ENCODE peak calls at places on chromosomes 7 and 10, in five cellular contexts. X, Q, A, F and N are unnamed samples. For H3K4me1, the result is how much of the 10 kb centered on the place peaks cover.

GRCh38 chr7:9201928-9202327 is 768.5 kb downstream of the NXPH1 start:
- DNase-seq in F (no peak), X (no peak), Q (no peak), A (no peak), N (no peak)

GRCh38 chr10:58512470-58513188 is at the start of gene BICC1:
- DNase-seq in Q (peak), F (peak), X (peak), A (peak), N (peak)

GRCh38 chr10:118568327-118568848 is 27.1 kb downstream of the PRLHR start:
- DNase-seq in F (peak), X (peak), A (no peak), Q (peak), N (peak)

GRCh38 chr10:7045891-7046599 is 364.8 kb downstream of the SFMBT2 start:
- DNase-seq in F (no peak), X (no peak), Q (no peak), A (no peak), N (no peak)

GRCh38 chr7:27166475-27167169 is 1.3 kb upstream of the HOXA9 start:
- DNase-seq in A (peak), F (peak), X (no peak), Q (no peak), N (no peak)

GRCh38 chr10:17793823-17794759 is 15.1 kb upstream of the MRC1 start:
- DNase-seq in A (no peak), F (no peak), X (peak), Q (no peak), N (peak)

GRCh38 chr10:52232561-52233350 is 81.3 kb upstream of the DKK1 start:
- DNase-seq in X (peak), F (peak), Q (peak), A (no peak), N (peak)

GRCh38 chr7:146185844-146186243 is 69.2 kb downstream of the CNTNAP2 start:
- DNase-seq in X (no peak), A (no peak), Q (no peak), F (no peak), N (no peak)

GRCh38 chr7:152292897-152293296 is 142.9 kb downstream of the KMT2C start:
- DNase-seq in A (no peak), X (no peak), Q (no peak), F (no peak), N (no peak)

GRCh38 chr10:88392222-88392621 is 190.9 kb downstream of the RNLS start:
- DNase-seq in Q (no peak), A (no peak), F (no peak), X (no peak), N (no peak)

DNA sequence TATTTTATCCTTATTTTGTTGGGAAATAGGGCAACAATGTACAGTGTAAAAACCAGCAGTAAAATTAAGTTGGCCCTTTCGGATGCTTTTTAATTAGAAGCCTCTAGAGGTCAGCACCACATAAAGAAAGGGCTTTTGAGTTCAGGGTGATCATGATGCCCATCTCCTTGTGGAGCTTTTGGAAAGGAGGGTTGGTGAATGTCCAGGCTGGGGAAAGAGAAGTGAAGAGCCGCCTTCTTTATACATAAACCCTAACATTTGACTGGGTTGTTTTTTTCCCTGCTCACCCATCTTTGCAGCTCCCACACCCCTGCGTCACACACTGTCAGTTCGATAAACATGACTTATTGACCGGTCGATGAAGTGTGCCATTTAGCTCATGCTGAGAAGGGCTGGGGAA is 29.8 kb downstream of the MTURN start:
- DNase-seq in Q (peak), X (no peak), A (no peak), F (peak), N (no peak)
- TF ChIP-seq CTCF in Q (peak), X (peak), A (peak), F (peak), N (peak)

DNA sequence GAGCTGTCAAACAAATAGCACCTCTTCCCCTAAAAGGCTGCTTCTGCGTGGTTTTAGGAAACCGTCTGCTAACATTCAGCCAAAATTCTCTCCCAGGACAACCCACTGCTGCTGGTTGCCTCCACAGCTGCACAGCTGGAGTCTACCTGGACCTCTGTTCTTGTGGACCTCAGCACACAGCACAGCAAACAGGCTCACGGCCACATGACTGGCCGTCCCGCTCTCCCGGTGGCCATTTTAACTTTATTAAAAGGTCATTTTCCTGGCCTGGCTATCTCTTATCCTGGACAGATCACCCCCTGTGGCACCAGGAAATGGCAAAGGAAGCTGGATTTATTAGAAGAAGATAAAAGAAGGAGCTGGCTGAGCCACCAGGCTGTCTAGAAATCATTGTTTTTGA is 27.6 kb downstream of the SORBS1 start:
- DNase-seq in X (no peak), A (no peak), F (no peak), Q (no peak), N (no peak)
- H3K4me1 ChIP-seq in X (under half), A (under half), F (under half), Q (under half), N (under half)

GRCh38 chr10:120734476-120735078 is 116.6 kb upstream of the WDR11 start:
- DNase-seq in Q (no peak), A (no peak), X (no peak), F (peak), N (no peak)

GRCh38 chr10:120735315-120735714 is 115.8 kb upstream of the WDR11 start:
- DNase-seq in Q (no peak), A (no peak), F (no peak), X (no peak), N (no peak)

GRCh38 chr10:120735773-120736371 is 115.3 kb upstream of the WDR11 start:
- DNase-seq in F (peak), Q (peak), A (no peak), X (no peak), N (no peak)

GRCh38 chr10:120732067-120732466 is 119.1 kb upstream of the WDR11 start:
- DNase-seq in X (no peak), Q (no peak), F (peak), A (no peak), N (no peak)

GRCh38 chr10:120732643-120733313 is 118.4 kb upstream of the WDR11 start:
- DNase-seq in A (no peak), Q (peak), F (peak), X (no peak), N (no peak)
- H3K4me3 ChIP-seq in A (no peak), Q (no peak), F (peak), X (no peak), N (no peak)

GRCh38 chr10:101495324-101495925 is 92.6 kb downstream of the POLL start:
- DNase-seq in Q (peak), X (no peak), A (no peak), F (peak), N (no peak)
- TF ChIP-seq CTCF in Q (peak), X (no peak), A (peak), F (peak), N (no peak)